ENCODE peak calls at places on chromosomes 6 and 20, in four cellular contexts. O is psoas muscle, Y is fibroblast of mammary gland, S is GM06990. E is an unnamed sample.
A peak's percentile ranks its signal among the peaks of the same experiment; 100 is the strongest.

GRCh38 chr20:10225439-10226080 is 6.9 kb downstream of the SNAP25 start:
- DNase-seq in S (no peak), O (no peak), Y (peak; percentile 28), E (no peak)

GRCh38 chr6:108133594-108134179 is 32.1 kb upstream of the NR2E1 start:
- DNase-seq in O (peak; percentile 74), S (no peak), Y (peak; percentile 57), E (peak; percentile 76)

GRCh38 chr6:134630468-134631180 is 312.7 kb upstream of the SGK1 start:
- DNase-seq in Y (no peak), O (no peak), S (no peak), E (no peak)

GRCh38 chr6:9083108-9083507 is 647.8 kb upstream of the SLC35B3 start:
- DNase-seq in S (no peak), O (no peak), Y (no peak), E (no peak)

GRCh38 chr6:30163918-30164654 is 740 bp downstream of the TRIM15 start:
- DNase-seq in O (no peak), S (no peak), Y (no peak), E (no peak)

GRCh38 chr6:152462716-152463115 is 174.4 kb downstream of the SYNE1 start:
- DNase-seq in S (no peak), Y (no peak), O (no peak), E (no peak)

GRCh38 chr20:46355778-46356177 is 47.5 kb upstream of the CDH22 start:
- DNase-seq in Y (no peak), S (no peak), O (no peak), E (no peak)

GRCh38 chr6:40482532-40482931 is 104.6 kb downstream of the LRFN2 start:
- DNase-seq in O (no peak), S (no peak), Y (no peak), E (no peak)

GRCh38 chr20:61355096-61355495 is 103.0 kb downstream of the CDH4 start:
- DNase-seq in O (no peak), S (no peak), Y (peak; percentile 2), E (no peak)

GRCh38 chr6:140992678-140993077 is 1140.0 kb upstream of the GJE1 start:
- DNase-seq in O (no peak), S (no peak), Y (no peak), E (no peak)

GRCh38 chr6:166862287-166862977 is 93.9 kb downstream of the RNASET2 start:
- DNase-seq in O (no peak), S (no peak), Y (no peak), E (no peak)

GRCh38 chr20:8082999-8083398 is 49.1 kb upstream of the PLCB1 start:
- DNase-seq in Y (peak; percentile 82), S (no peak), O (no peak), E (peak; percentile 95)

GRCh38 chr6:142531727-142532126 is 229.9 kb downstream of the ADGRG6 start:
- DNase-seq in S (no peak), Y (no peak), O (no peak), E (no peak)

GRCh38 chr20:44716309-44717106 is 1.3 kb downstream of the CCN5 start:
- DNase-seq in S (no peak), Y (no peak), O (peak; percentile 52), E (no peak)

GRCh38 chr20:19706463-19706862 is 51.6 kb upstream of the RIN2 start:
- DNase-seq in S (peak; percentile 18), Y (no peak), O (no peak), E (no peak)

GRCh38 chr6:1667012-1667804 is 57.5 kb downstream of the FOXC1 start:
- DNase-seq in Y (peak; percentile 27), O (no peak), S (no peak), E (no peak)

GRCh38 chr6:133631421-133631820 is 257.5 kb upstream of the TCF21 start:
- DNase-seq in S (no peak), O (no peak), Y (peak; percentile 49), E (peak; percentile 77)

GRCh38 chr6:89585156-89585555 is 53.4 kb downstream of the LYRM2 start:
- DNase-seq in Y (no peak), S (no peak), O (no peak), E (peak; percentile 13)

GRCh38 chr20:4898282-4898681 is 103.0 kb downstream of the SLC23A2 start:
- DNase-seq in O (peak; percentile 68), S (no peak), Y (peak; percentile 89), E (peak; percentile 68)

GRCh38 chr20:10090588-10091166 is 55.9 kb downstream of the ANKEF1 start:
- DNase-seq in S (no peak), Y (peak; percentile 71), O (peak; percentile 39), E (peak; percentile 72)

GRCh38 chr20:60255866-60256265 is 297.6 kb downstream of the CDH26 start:
- DNase-seq in O (no peak), Y (peak; percentile 66), S (no peak), E (no peak)

GRCh38 chr6:89793586-89793985 is 26.0 kb downstream of the MDN1 start:
- DNase-seq in O (peak; percentile 81), S (no peak), Y (no peak), E (no peak)

GRCh38 chr20:13260620-13261279 is 39.7 kb downstream of the ISM1 start:
- DNase-seq in Y (no peak), S (no peak), O (no peak), E (no peak)

GRCh38 chr6:156334961-156335360 is 442.2 kb upstream of the ARID1B start:
- DNase-seq in O (no peak), S (no peak), Y (no peak), E (no peak)

GRCh38 chr6:156336096-156336495 is 441.1 kb upstream of the ARID1B start:
- DNase-seq in Y (no peak), O (no peak), S (no peak), E (no peak)
- H3K4me3 ChIP-seq in Y (no peak overlapping the region), O (no peak overlapping the region), S (no peak overlapping the region), E (no peak overlapping the region)

DNA sequence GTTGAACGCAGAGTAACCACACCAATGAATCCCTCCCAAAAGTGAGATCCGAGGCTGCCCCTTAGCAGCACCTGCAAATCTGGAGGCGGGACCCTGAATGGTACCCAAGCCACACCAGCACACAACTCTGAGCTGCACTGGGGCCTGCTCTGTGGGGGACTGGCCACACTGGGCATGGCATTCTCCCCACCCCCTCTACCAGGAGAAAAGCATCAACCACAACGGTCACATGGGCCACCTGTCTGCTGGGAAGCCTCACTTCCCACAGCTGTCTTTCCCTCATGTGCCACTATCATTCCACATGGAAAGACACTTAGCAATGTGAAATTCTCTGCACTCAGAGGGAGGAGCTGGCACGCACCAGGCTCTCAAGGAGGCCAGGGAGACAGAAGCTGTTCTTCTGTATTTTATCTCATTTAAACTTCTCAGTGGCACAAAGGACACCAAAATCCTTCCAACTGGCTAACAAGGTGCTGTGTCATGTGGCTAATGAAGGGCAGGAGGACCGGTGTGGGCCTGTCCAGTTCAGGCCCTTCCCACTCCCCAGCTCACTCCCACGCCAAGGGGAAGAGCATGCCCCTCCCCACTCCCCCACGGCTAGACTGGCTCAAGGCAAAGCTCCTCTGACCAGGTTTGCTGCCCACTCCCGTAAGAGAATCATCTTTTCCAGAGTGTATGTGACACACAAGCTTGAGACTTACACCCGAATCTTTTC is 19.0 kb downstream of the YTHDF1 start:
- DNase-seq in O (no peak), Y (no peak), S (no peak), E (no peak)
- TF ChIP-seq CTCF in O (no peak), Y (no peak), S (no peak), E (no peak)

GRCh38 chr6:50850860-50851259 is 32.2 kb downstream of the TFAP2B start:
- DNase-seq in S (no peak), Y (no peak), O (no peak), E (no peak)
- H3K4me3 ChIP-seq in S (no peak overlapping the region), Y (no peak overlapping the region), O (peak overlapping the region; percentile 57), E (no peak overlapping the region)

DNA sequence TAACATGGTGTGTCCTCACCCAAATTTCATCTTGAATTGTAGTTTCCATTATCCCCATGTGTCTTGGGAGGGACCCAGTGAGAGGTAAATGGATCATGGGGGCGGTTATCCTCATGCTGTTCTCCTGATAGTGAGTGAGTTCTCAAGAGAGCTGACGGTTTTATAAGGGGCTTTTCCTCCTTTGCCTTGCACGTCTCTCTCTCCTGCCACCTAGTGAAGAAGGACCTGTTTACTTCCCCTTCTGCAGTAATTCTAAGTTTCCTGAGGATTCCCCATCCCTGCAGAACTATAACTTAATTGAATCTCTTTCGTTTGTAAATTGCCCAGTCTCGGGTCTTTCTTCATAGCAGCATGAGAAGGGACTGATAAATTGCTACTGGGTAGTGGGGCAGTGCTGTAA is 789.3 kb downstream of the FRK start:
- DNase-seq in S (no peak), O (no peak), Y (no peak), E (no peak)
- TF ChIP-seq CTCF in S (no peak), O (no peak), Y (no peak), E (no peak)

GRCh38 chr6:81253821-81254220 is 498.7 kb downstream of the TENT5A start:
- DNase-seq in O (no peak), Y (peak; percentile 20), S (no peak), E (peak; percentile 3)
- H3K4me3 ChIP-seq in O (no peak overlapping the region), Y (no peak overlapping the region), S (no peak overlapping the region), E (no peak overlapping the region)

GRCh38 chr6:16239090-16239797 is 857 bp downstream of the GMPR start:
- DNase-seq in Y (no peak), O (peak; percentile 93), S (peak; percentile 21), E (peak; percentile 43)
- TF ChIP-seq CTCF in Y (no peak), O (peak; percentile 54), S (no peak), E (peak; percentile 20)

E was measured in fibroblast of pulmonary artery.